ENCODE peak calls at places on chromosomes 11 and 22, in six cellular contexts. F, S, W, V, X and E are unnamed samples.

GRCh38 chr22:43133401-43133800 is 9.8 kb downstream of the MCAT start:
- DNase-seq in F (no peak), S (no peak), W (no peak), V (no peak), X (no peak), E (no peak)

GRCh38 chr11:36073411-36074203 is 129.7 kb downstream of the LDLRAD3 start:
- DNase-seq in F (no peak), S (peak; percentile 43), W (no peak), V (peak; percentile 26), X (no peak), E (no peak)

GRCh38 chr22:24108073-24108472 is 73.2 kb upstream of the SUSD2 start:
- DNase-seq in F (no peak), S (no peak), W (no peak), V (no peak), X (no peak), E (no peak)

GRCh38 chr22:45159652-45160462 is 3.9 kb upstream of the NUP50 start:
- DNase-seq in F (no peak), S (no peak), W (no peak), V (no peak), X (no peak), E (no peak)

GRCh38 chr11:12989428-12990242 is 19.5 kb upstream of the RASSF10 start:
- DNase-seq in F (no peak), S (no peak), W (no peak), V (no peak), X (no peak), E (no peak)

GRCh38 chr11:95762513-95762912 is 27.1 kb downstream of the FAM76B start:
- DNase-seq in F (no peak), S (no peak), W (no peak), V (no peak), X (no peak), E (no peak)

GRCh38 chr11:17019231-17019630 is 5.0 kb upstream of the PLEKHA7 start:
- DNase-seq in F (no peak), S (no peak), W (no peak), V (peak; percentile 34), X (no peak), E (no peak)

GRCh38 chr22:25347752-25348102 is 128.3 kb downstream of the CRYBB2 start:
- DNase-seq in F (no peak), S (no peak), W (no peak), V (no peak), X (no peak), E (no peak)

GRCh38 chr11:117833401-117833891 is 8.9 kb upstream of the FXYD2 start:
- DNase-seq in F (no peak), S (no peak), W (peak; percentile 41), V (no peak), X (peak; percentile 16), E (peak; percentile 68)

GRCh38 chr11:117187428-117187798 is 8.9 kb downstream of the SIDT2 start:
- DNase-seq in F (peak; percentile 12), S (no peak), W (no peak), V (no peak), X (no peak), E (no peak)

GRCh38 chr11:72764503-72764902 is 12.3 kb upstream of the ARAP1 start:
- DNase-seq in F (no peak), S (no peak), W (peak; percentile 90), V (no peak), X (no peak), E (no peak)

GRCh38 chr11:44959064-44959463 is 8.4 kb upstream of the TP53I11 start:
- DNase-seq in F (no peak), S (no peak), W (no peak), V (no peak), X (no peak), E (no peak)

GRCh38 chr11:125494033-125494364 is 2.1 kb downstream of the FEZ1 start:
- DNase-seq in F (no peak), S (no peak), W (no peak), V (no peak), X (no peak), E (no peak)

GRCh38 chr22:44697423-44698179 is 4.4 kb upstream of the PRR5 start:
- DNase-seq in F (peak; percentile 69), S (peak; percentile 77), W (peak; percentile 66), V (peak; percentile 65), X (peak; percentile 69), E (peak; percentile 81)

GRCh38 chr11:42234381-42235035 is 775.1 kb upstream of the LRRC4C start:
- DNase-seq in F (no peak), S (no peak), W (no peak), V (no peak), X (no peak), E (no peak)

GRCh38 chr11:88552377-88553029 is 215.0 kb upstream of the CTSC start:
- DNase-seq in F (no peak), S (no peak), W (peak; percentile 8), V (no peak), X (no peak), E (peak; percentile 49)

GRCh38 chr11:11243790-11244469 is 109.1 kb downstream of the CSNK2A3 start:
- DNase-seq in F (no peak), S (peak; percentile 39), W (peak; percentile 82), V (no peak), X (peak; percentile 35), E (no peak)

GRCh38 chr22:45905924-45906865 is 70.8 kb downstream of the WNT7B start:
- DNase-seq in F (no peak), S (peak; percentile 38), W (no peak), V (no peak), X (no peak), E (no peak)

GRCh38 chr22:33013051-33013450 is 45.1 kb downstream of the SYN3 start:
- DNase-seq in F (no peak), S (no peak), W (no peak), V (no peak), X (no peak), E (no peak)

GRCh38 chr11:117097567-117098268 is 510 bp downstream of the SIK3 start:
- DNase-seq in F (no peak), S (peak; percentile 42), W (no peak), V (no peak), X (peak; percentile 38), E (no peak)

GRCh38 chr11:12048936-12049790 is 40.7 kb upstream of the DKK3 start:
- DNase-seq in F (no peak), S (no peak), W (no peak), V (no peak), X (no peak), E (no peak)

GRCh38 chr22:24875862-24876506 is 70.0 kb downstream of the SGSM1 start:
- DNase-seq in F (no peak), S (no peak), W (no peak), V (no peak), X (no peak), E (no peak)